ENCODE peak calls at places on chromosomes 12 and 14, in nine cellular contexts. P, T, E, O, V, A, U, B and D are unnamed samples.
A peak's percentile ranks its signal among the peaks of the same experiment; 100 is the strongest.

GRCh38 chr12:19546027-19546426 is 106.7 kb downstream of the AEBP2 start:
- DNase-seq in P (no peak), T (no peak), E (no peak), O (no peak), V (peak; percentile 35), A (peak; percentile 94), U (no peak), B (peak; percentile 29), D (no peak)

GRCh38 chr12:122137229-122137628 is 36.8 kb downstream of the IL31 start:
- DNase-seq in P (no peak), T (no peak), E (peak; percentile 7), O (no peak), V (no peak), A (no peak), U (no peak), B (no peak), D (no peak)

GRCh38 chr14:99612065-99612736 is 8.2 kb upstream of the CCDC85C start:
- DNase-seq in P (peak; percentile 14), T (no peak), E (no peak), O (no peak), V (no peak), A (no peak), U (no peak), B (no peak), D (no peak)

GRCh38 chr14:100072783-100073346 is 7.6 kb downstream of the EVL start:
- DNase-seq in P (no peak), T (peak; percentile 84), E (no peak), O (no peak), V (no peak), A (peak; percentile 26), U (no peak), B (no peak), D (peak; percentile 73)

GRCh38 chr14:59395672-59396071 is 69.5 kb downstream of the GPR135 start:
- DNase-seq in P (no peak), T (no peak), E (no peak), O (no peak), V (no peak), A (peak; percentile 38), U (no peak), B (no peak), D (no peak)

GRCh38 chr12:124451637-124452243 is 115.7 kb downstream of the NCOR2 start:
- DNase-seq in P (no peak), T (no peak), E (no peak), O (no peak), V (no peak), A (no peak), U (no peak), B (no peak), D (no peak)

GRCh38 chr12:27771470-27772327 is 8.3 kb upstream of the KLHL42 start:
- DNase-seq in P (no peak), T (no peak), E (no peak), O (no peak), V (no peak), A (peak; percentile 41), U (no peak), B (no peak), D (no peak)

GRCh38 chr12:48796976-48797375 is 8.1 kb upstream of the ADCY6 start:
- DNase-seq in P (no peak), T (no peak), E (no peak), O (no peak), V (no peak), A (no peak), U (no peak), B (no peak), D (no peak)

GRCh38 chr14:50086316-50086700 is 30.1 kb downstream of the VCPKMT start:
- DNase-seq in P (no peak), T (no peak), E (no peak), O (no peak), V (no peak), A (no peak), U (no peak), B (no peak), D (no peak)

GRCh38 chr14:82720931-82721330 is 1187.3 kb upstream of the SEL1L start:
- DNase-seq in P (no peak), T (no peak), E (no peak), O (no peak), V (no peak), A (no peak), U (no peak), B (no peak), D (no peak)

GRCh38 chr12:112420740-112421139 is 2.0 kb downstream of the PTPN11 start:
- DNase-seq in P (no peak), T (no peak), E (no peak), O (no peak), V (no peak), A (no peak), U (no peak), B (no peak), D (no peak)

GRCh38 chr12:84874125-84874824 is 38.3 kb downstream of the SLC6A15 start:
- DNase-seq in P (peak; percentile 50), T (no peak), E (peak; percentile 75), O (peak; percentile 77), V (peak; percentile 46), A (peak; percentile 87), U (peak; percentile 68), B (peak; percentile 44), D (peak; percentile 13)

GRCh38 chr14:54768501-54768900 is 134.1 kb downstream of the GCH1 start:
- DNase-seq in P (no peak), T (no peak), E (no peak), O (no peak), V (no peak), A (no peak), U (no peak), B (peak; percentile 19), D (no peak)

GRCh38 chr14:86999076-86999475 is 993.9 kb downstream of the GALC start:
- DNase-seq in P (no peak), T (no peak), E (no peak), O (no peak), V (peak; percentile 52), A (no peak), U (no peak), B (peak; percentile 5), D (no peak)

GRCh38 chr12:95951515-95951914 is 8.4 kb downstream of the AMDHD1 start:
- DNase-seq in P (peak; percentile 67), T (no peak), E (peak; percentile 27), O (no peak), V (no peak), A (no peak), U (no peak), B (no peak), D (no peak)